ENCODE peak calls at places on chromosomes 11 and 22, in seven cellular contexts. R, M, Z, J, B, C and I are unnamed samples.

GRCh38 chr11:132779487-132779886 is 752.8 kb downstream of the OPCML start:
- DNase-seq in C (no peak), M (no peak), J (no peak), R (no peak), Z (no peak), B (no peak), I (no peak)

GRCh38 chr11:111264646-111265045 is 19.1 kb downstream of the POU2AF2 start:
- DNase-seq in Z (no peak), B (no peak), M (no peak), J (no peak), C (no peak), R (no peak), I (no peak)

GRCh38 chr11:61041755-61042518 is 60.4 kb upstream of the CD5 start:
- DNase-seq in J (peak; percentile 82), C (peak; percentile 88), Z (no peak), R (no peak), B (no peak), M (peak; percentile 68), I (no peak)

GRCh38 chr22:26995222-26995621 is 337.8 kb downstream of the MIAT start:
- DNase-seq in M (no peak), C (no peak), R (no peak), J (no peak), B (no peak), Z (no peak), I (no peak)

GRCh38 chr11:126561327-126561893 is 205.9 kb downstream of the ST3GAL4 start:
- DNase-seq in M (peak; percentile 59), Z (no peak), C (peak; percentile 58), J (no peak), R (no peak), B (no peak), I (no peak)

GRCh38 chr11:44992181-44992582 is 41.5 kb upstream of the TP53I11 start:
- DNase-seq in R (no peak), J (no peak), M (no peak), C (peak; percentile 4), B (no peak), Z (no peak), I (no peak)

GRCh38 chr11:27447288-27447914 is 25.2 kb downstream of the LGR4 start:
- DNase-seq in B (no peak), M (no peak), C (no peak), Z (no peak), J (no peak), R (no peak), I (no peak)

GRCh38 chr11:73359930-73360742 is 16.1 kb upstream of the RELT start:
- DNase-seq in Z (no peak), M (no peak), J (no peak), C (peak; percentile 60), R (peak; percentile 84), B (no peak), I (no peak)

GRCh38 chr11:43419460-43419859 is 60.7 kb downstream of the TTC17 start:
- DNase-seq in R (peak; percentile 27), M (peak; percentile 78), Z (no peak), C (peak; percentile 17), B (no peak), J (no peak), I (no peak)

GRCh38 chr22:28669388-28669787 is 10.3 kb downstream of the TTC28 start:
- DNase-seq in M (no peak), J (no peak), R (no peak), B (no peak), C (no peak), Z (no peak), I (no peak)

GRCh38 chr11:123173040-123173855 is 21.8 kb downstream of the CLMP start:
- DNase-seq in J (no peak), B (peak; percentile 98), M (no peak), R (no peak), C (no peak), Z (peak; percentile 99), I (no peak)

GRCh38 chr11:18457435-18457834 is 1.8 kb downstream of the LDHAL6A start:
- DNase-seq in Z (no peak), R (no peak), C (no peak), M (no peak), B (no peak), J (no peak), I (no peak)

GRCh38 chr11:6638437-6638836 is 17.2 kb downstream of the DCHS1 start:
- DNase-seq in J (no peak), R (no peak), Z (no peak), B (no peak), M (no peak), C (no peak), I (no peak)

GRCh38 chr22:42743501-42743991 is 22.9 kb upstream of the A4GALT start:
- DNase-seq in M (peak; percentile 35), C (peak; percentile 20), B (peak; percentile 69), Z (peak; percentile 35), R (no peak), J (no peak), I (no peak)

DNA sequence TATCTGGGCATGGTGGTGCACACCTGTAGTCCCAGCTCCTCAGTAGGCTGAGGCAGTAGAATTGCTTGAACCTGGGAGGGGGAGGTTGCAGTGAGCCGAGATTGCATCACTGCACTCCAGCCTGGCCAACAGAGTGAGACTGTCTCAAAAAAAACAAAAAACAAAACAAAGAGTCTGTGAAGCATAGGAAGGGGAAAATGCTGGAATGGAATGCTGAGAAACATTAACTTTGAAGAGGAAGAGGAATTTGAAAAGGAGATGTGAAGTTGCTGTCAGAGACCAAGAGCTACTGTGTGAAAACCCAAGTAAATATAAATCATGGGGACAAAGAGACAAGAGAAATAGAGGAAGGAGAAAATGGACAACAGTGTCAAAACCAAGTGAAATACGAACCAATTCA is 455.1 kb upstream of the ARHGAP42 start:
- DNase-seq in B (no peak), R (no peak), M (no peak), C (no peak), J (no peak), Z (no peak), I (no peak)
- TF ChIP-seq CTCF in B (no peak), R (no peak), M (no peak), C (no peak), J (no peak), Z (no peak), I (no peak)

GRCh38 chr11:68303982-68304780 is 8.2 kb upstream of the LRP5 start:
- DNase-seq in R (no peak), C (no peak), M (no peak), Z (no peak), J (no peak), B (no peak), I (peak; percentile 35)

GRCh38 chr11:68303083-68303482 is 9.3 kb upstream of the LRP5 start:
- DNase-seq in M (no peak), Z (no peak), C (no peak), R (no peak), B (no peak), J (no peak), I (no peak)

GRCh38 chr11:68300076-68300830 is 12.1 kb upstream of the LRP5 start:
- DNase-seq in M (no peak), B (no peak), J (no peak), Z (no peak), R (no peak), C (no peak), I (peak; percentile 55)

GRCh38 chr11:68298659-68299516 is 13.5 kb upstream of the LRP5 start:
- DNase-seq in R (no peak), C (no peak), M (peak; percentile 61), B (no peak), Z (no peak), J (no peak), I (no peak)

GRCh38 chr11:68302256-68303054 is 9.9 kb upstream of the LRP5 start:
- DNase-seq in M (peak; percentile 80), Z (no peak), C (no peak), R (no peak), J (no peak), B (no peak), I (peak; percentile 50)
- TF ChIP-seq CTCF in M (no peak), Z (no peak), C (no peak), R (no peak), J (no peak), B (no peak), I (no peak)

GRCh38 chr22:41290262-41291221 is 4.6 kb upstream of the RANGAP1 start:
- DNase-seq in R (no peak), M (no peak), C (no peak), B (peak; percentile 59), Z (peak; percentile 82), J (no peak), I (no peak)
- TF ChIP-seq CTCF in R (no peak), M (no peak), C (no peak), B (no peak), Z (no peak), J (no peak), I (no peak)

GRCh38 chr11:2099523-2100316 is 39.5 kb downstream of the IGF2 start:
- DNase-seq in B (no peak), M (peak; percentile 61), Z (no peak), R (no peak), J (no peak), C (no peak), I (peak; percentile 94)
- TF ChIP-seq CTCF in B (no peak), M (no peak), Z (no peak), R (no peak), J (no peak), C (no peak), I (no peak)

GRCh38 chr11:65095974-65096806 is at the start of gene VPS51:
- DNase-seq in J (peak; percentile 92), B (peak; percentile 73), C (peak; percentile 94), M (peak; percentile 94), R (peak; percentile 80), Z (no peak), I (no peak)
- TF ChIP-seq CTCF in J (no peak), B (no peak), C (no peak), M (no peak), R (no peak), Z (no peak), I (no peak)